ENCODE peak calls at places on chromosomes 4 and X, in four cellular contexts. One of them, this sample, is unnamed.

GRCh38 chrX:370963-371745 is 15.6 kb downstream of the PPP2R3B start:
- DNase-seq in CD4-positive, alpha-beta memory T cell: no peak
- DNase-seq in suprapubic skin: no peak
- DNase-seq in neural progenitor cell: no peak
- DNase-seq in this sample: no peak

GRCh38 chr4:100588076-100588475 is 70.3 kb upstream of the EMCN start:
- DNase-seq in CD4-positive, alpha-beta memory T cell: no peak
- DNase-seq in suprapubic skin: no peak
- DNase-seq in neural progenitor cell: no peak
- DNase-seq in this sample: no peak

GRCh38 chr4:65538571-65538970 is 131.7 kb downstream of the EPHA5 start:
- DNase-seq in CD4-positive, alpha-beta memory T cell: no peak
- DNase-seq in suprapubic skin: no peak
- DNase-seq in neural progenitor cell: no peak
- DNase-seq in this sample: no peak

GRCh38 chr4:61662362-61662761 is 462.2 kb downstream of the ADGRL3 start:
- DNase-seq in CD4-positive, alpha-beta memory T cell: no peak
- DNase-seq in suprapubic skin: no peak
- DNase-seq in neural progenitor cell: no peak
- DNase-seq in this sample: no peak

GRCh38 chr4:151618858-151619257 is 141.9 kb downstream of the GATB start:
- DNase-seq in CD4-positive, alpha-beta memory T cell: no peak
- DNase-seq in suprapubic skin: no peak
- DNase-seq in neural progenitor cell: no peak
- DNase-seq in this sample: no peak

GRCh38 chrX:15989716-15990115 is 133.6 kb upstream of the GRPR start:
- DNase-seq in CD4-positive, alpha-beta memory T cell: no peak
- DNase-seq in suprapubic skin: no peak
- DNase-seq in neural progenitor cell: no peak
- DNase-seq in this sample: no peak

GRCh38 chr4:169185133-169185956 is 85.4 kb downstream of the SH3RF1 start:
- DNase-seq in CD4-positive, alpha-beta memory T cell: no peak
- DNase-seq in suprapubic skin: no peak
- DNase-seq in neural progenitor cell: no peak
- DNase-seq in this sample: no peak

GRCh38 chr4:472881-473574 is 25.9 kb downstream of the ZNF721 start:
- DNase-seq in CD4-positive, alpha-beta memory T cell: no peak
- DNase-seq in suprapubic skin: no peak
- DNase-seq in neural progenitor cell: peak; percentile 40
- DNase-seq in this sample: no peak

GRCh38 chrX:110194977-110195376 is 122.9 kb downstream of the AMMECR1 start:
- DNase-seq in CD4-positive, alpha-beta memory T cell: no peak
- DNase-seq in suprapubic skin: no peak
- DNase-seq in neural progenitor cell: no peak
- DNase-seq in this sample: no peak

GRCh38 chrX:68286076-68286475 is 147.2 kb downstream of the OPHN1 start:
- DNase-seq in CD4-positive, alpha-beta memory T cell: no peak
- DNase-seq in suprapubic skin: no peak
- DNase-seq in neural progenitor cell: no peak
- DNase-seq in this sample: no peak

GRCh38 chr4:44740201-44740600 is 13.8 kb upstream of the GNPDA2 start:
- DNase-seq in CD4-positive, alpha-beta memory T cell: no peak
- DNase-seq in suprapubic skin: no peak
- DNase-seq in neural progenitor cell: no peak
- DNase-seq in this sample: no peak

GRCh38 chr4:169070895-169071218 is 60.8 kb upstream of the CBR4 start:
- DNase-seq in CD4-positive, alpha-beta memory T cell: no peak
- DNase-seq in suprapubic skin: no peak
- DNase-seq in neural progenitor cell: no peak
- DNase-seq in this sample: no peak

GRCh38 chr4:69124941-69125340 is 28.7 kb downstream of the UGT2B7 start:
- DNase-seq in CD4-positive, alpha-beta memory T cell: no peak
- DNase-seq in suprapubic skin: no peak
- DNase-seq in neural progenitor cell: no peak
- DNase-seq in this sample: no peak

GRCh38 chrX:48975041-48975440 is 3.4 kb upstream of the KCND1 start:
- DNase-seq in CD4-positive, alpha-beta memory T cell: no peak
- DNase-seq in suprapubic skin: no peak
- DNase-seq in neural progenitor cell: no peak
- DNase-seq in this sample: no peak

GRCh38 chr4:17094811-17095210 is 196.4 kb upstream of the LDB2 start:
- DNase-seq in CD4-positive, alpha-beta memory T cell: no peak
- DNase-seq in suprapubic skin: no peak
- DNase-seq in neural progenitor cell: no peak
- DNase-seq in this sample: no peak

GRCh38 chr4:153916273-153916755 is 127.4 kb upstream of the SFRP2 start:
- DNase-seq in CD4-positive, alpha-beta memory T cell: no peak
- DNase-seq in suprapubic skin: no peak
- DNase-seq in neural progenitor cell: no peak
- DNase-seq in this sample: no peak

GRCh38 chrX:120791013-120791643 is 84.5 kb downstream of the CT47B1 start:
- DNase-seq in CD4-positive, alpha-beta memory T cell: no peak
- DNase-seq in suprapubic skin: no peak
- DNase-seq in neural progenitor cell: no peak
- DNase-seq in this sample: no peak

GRCh38 chr4:8152865-8153257 is 5.8 kb downstream of the ABLIM2 start:
- DNase-seq in CD4-positive, alpha-beta memory T cell: no peak
- DNase-seq in suprapubic skin: no peak
- DNase-seq in neural progenitor cell: no peak
- DNase-seq in this sample: no peak
- H3K27ac ChIP-seq in CD4-positive, alpha-beta memory T cell: no peak overlapping the region
- H3K27ac ChIP-seq in suprapubic skin: no peak overlapping the region
- H3K27ac ChIP-seq in neural progenitor cell: no peak overlapping the region
- H3K27ac ChIP-seq in this sample: no peak overlapping the region

GRCh38 chr4:111214371-111214770 is 591.5 kb upstream of the PITX2 start:
- DNase-seq in CD4-positive, alpha-beta memory T cell: no peak
- DNase-seq in suprapubic skin: no peak
- DNase-seq in neural progenitor cell: no peak
- DNase-seq in this sample: no peak

GRCh38 chr4:111210576-111210975 is 587.7 kb upstream of the PITX2 start:
- DNase-seq in CD4-positive, alpha-beta memory T cell: no peak
- DNase-seq in suprapubic skin: no peak
- DNase-seq in neural progenitor cell: no peak
- DNase-seq in this sample: no peak

GRCh38 chr4:111208970-111209369 is 586.1 kb upstream of the PITX2 start:
- DNase-seq in CD4-positive, alpha-beta memory T cell: no peak
- DNase-seq in suprapubic skin: no peak
- DNase-seq in neural progenitor cell: peak; percentile 41
- DNase-seq in this sample: no peak

GRCh38 chr4:111213520-111213919 is 590.6 kb upstream of the PITX2 start:
- DNase-seq in CD4-positive, alpha-beta memory T cell: no peak
- DNase-seq in suprapubic skin: no peak
- DNase-seq in neural progenitor cell: no peak
- DNase-seq in this sample: no peak

DNA sequence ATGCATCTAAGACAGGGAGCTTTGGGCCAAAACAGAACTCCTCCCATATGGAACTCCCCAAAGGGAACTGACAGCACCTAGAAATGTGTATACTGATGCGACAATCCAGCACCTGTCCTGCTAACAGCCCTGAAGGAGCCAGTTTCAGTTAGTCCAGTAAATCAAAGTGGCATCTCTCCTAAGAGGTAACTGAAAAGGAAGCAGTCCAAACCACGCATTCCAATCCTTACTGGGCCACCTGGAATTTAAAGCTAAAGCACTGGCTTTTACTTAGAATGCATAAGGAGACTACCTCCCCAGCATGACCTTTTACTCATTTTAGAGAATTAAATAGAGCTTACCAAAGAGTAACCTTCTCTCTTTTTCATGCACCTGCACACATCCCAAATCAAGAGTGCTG is 586.8 kb upstream of the PITX2 start:
- DNase-seq in CD4-positive, alpha-beta memory T cell: no peak
- DNase-seq in suprapubic skin: no peak
- DNase-seq in neural progenitor cell: peak; percentile 14
- DNase-seq in this sample: no peak
- H3K4me3 ChIP-seq in CD4-positive, alpha-beta memory T cell: no peak overlapping the region
- H3K4me3 ChIP-seq in suprapubic skin: no peak overlapping the region
- H3K4me3 ChIP-seq in neural progenitor cell: no peak overlapping the region
- H3K4me3 ChIP-seq in this sample: no peak overlapping the region

DNA sequence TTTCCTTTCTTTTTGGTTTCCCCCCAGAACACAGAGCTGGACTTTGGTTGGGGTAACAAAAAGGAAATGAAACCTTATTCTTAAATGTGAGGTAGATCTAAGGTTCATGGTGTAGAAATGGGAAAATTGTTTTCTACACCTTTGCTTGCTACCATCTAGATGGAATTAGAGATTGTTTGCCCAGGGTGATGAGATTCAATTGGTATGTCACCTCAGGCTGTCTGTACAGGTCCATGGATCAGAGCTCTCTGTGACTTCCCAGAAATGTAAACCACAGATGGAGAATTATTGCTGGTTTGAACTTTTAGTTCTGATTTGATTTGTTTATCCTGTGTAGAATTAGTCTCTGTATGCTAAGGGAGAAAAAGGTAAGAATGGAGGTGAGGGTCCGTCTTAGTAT is 146.7 kb downstream of the PCDH7 start:
- DNase-seq in CD4-positive, alpha-beta memory T cell: no peak
- DNase-seq in suprapubic skin: no peak
- DNase-seq in neural progenitor cell: no peak
- DNase-seq in this sample: no peak
- H3K27ac ChIP-seq in CD4-positive, alpha-beta memory T cell: no peak overlapping the region
- H3K27ac ChIP-seq in suprapubic skin: no peak overlapping the region
- H3K27ac ChIP-seq in neural progenitor cell: no peak overlapping the region
- H3K27ac ChIP-seq in this sample: peak overlapping the region; percentile 69

DNA sequence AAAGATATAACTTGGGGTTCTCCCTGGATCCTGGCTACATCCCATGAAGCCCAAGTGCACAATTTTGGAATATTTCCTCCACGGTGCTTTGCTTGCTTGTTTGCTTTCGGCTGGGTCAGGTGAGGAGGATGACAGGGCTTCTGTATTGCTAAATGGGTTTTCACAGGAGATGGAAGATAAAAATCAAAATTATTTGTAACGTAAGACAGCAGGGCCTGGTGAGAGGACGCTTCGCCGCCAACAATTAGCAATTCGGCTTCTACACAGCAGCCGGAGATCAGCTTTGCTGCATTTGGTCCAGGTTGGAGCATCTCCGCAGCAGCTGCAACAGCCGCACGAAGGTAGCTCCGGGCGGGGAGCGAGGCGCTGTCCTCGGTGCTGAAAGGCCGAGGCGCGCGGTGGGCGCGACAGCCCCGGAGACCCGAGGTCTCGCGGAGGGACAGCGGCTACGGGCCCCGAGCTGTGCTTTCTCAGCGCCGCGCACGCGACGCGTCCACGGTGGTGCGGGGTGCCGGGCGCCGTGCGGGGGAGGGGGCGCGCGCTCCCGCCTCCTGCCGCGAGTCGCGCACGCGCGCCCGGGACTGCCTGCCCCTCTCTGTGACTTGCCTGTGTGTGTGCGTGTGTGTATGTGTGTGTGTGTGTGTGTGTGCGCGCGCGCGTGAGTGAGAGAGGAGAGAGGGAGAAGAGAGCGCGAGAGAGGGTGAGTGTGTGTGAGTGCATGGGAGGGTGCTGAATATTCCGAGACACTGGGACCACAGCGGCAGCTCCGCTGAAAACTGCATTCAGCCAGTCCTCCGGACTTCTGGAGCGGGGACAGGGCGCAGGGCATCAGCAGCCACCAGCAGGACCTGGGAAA is at the start of gene GRIA2:
- DNase-seq in CD4-positive, alpha-beta memory T cell: no peak
- DNase-seq in suprapubic skin: no peak
- DNase-seq in neural progenitor cell: peak; percentile 93
- DNase-seq in this sample: peak; percentile 75
- H3K4me3 ChIP-seq in CD4-positive, alpha-beta memory T cell: no peak within 1 kb of the TSS
- H3K4me3 ChIP-seq in suprapubic skin: peak within 1 kb of the TSS; percentile 46
- H3K4me3 ChIP-seq in neural progenitor cell: peak within 1 kb of the TSS; percentile 62
- H3K4me3 ChIP-seq in this sample: peak within 1 kb of the TSS; percentile 79

GRCh38 chrX:136067946-136068345 is 79.4 kb upstream of the FHL1 start:
- DNase-seq in CD4-positive, alpha-beta memory T cell: no peak
- DNase-seq in suprapubic skin: no peak
- DNase-seq in neural progenitor cell: no peak
- DNase-seq in this sample: no peak
- H3K27ac ChIP-seq in CD4-positive, alpha-beta memory T cell: no peak overlapping the region
- H3K27ac ChIP-seq in suprapubic skin: no peak overlapping the region
- H3K27ac ChIP-seq in neural progenitor cell: no peak overlapping the region
- H3K27ac ChIP-seq in this sample: peak overlapping the region; percentile 54

GRCh38 chrX:2693526-2694002 is 2.5 kb downstream of the CD99 start:
- DNase-seq in CD4-positive, alpha-beta memory T cell: no peak
- DNase-seq in suprapubic skin: no peak
- DNase-seq in neural progenitor cell: no peak
- DNase-seq in this sample: no peak
- H3K4me3 ChIP-seq in CD4-positive, alpha-beta memory T cell: peak overlapping the region; percentile 30
- H3K4me3 ChIP-seq in suprapubic skin: peak overlapping the region; percentile 94
- H3K4me3 ChIP-seq in neural progenitor cell: no peak overlapping the region
- H3K4me3 ChIP-seq in this sample: peak overlapping the region; percentile 90

DNA sequence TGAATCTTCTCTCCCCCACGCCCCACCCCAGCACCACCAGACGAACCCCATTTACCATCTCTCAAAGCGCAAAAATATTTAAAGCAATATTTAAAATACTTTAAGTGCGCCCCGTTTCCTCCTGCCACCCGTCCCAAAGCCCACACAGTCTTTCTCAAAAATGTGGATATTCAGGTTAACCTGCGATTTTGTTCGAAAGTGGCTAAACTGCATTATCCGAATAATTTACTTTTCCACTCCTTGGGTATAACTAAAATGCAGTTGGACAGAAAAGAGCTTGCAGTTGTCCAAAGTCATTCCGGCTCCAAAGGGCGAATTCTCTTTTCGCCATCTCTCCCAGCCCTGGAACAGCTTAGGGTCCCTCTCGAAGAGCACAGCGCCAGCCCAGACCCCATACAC is 662 bp downstream of the SMIM43 start:
- DNase-seq in CD4-positive, alpha-beta memory T cell: no peak
- DNase-seq in suprapubic skin: no peak
- DNase-seq in neural progenitor cell: no peak
- DNase-seq in this sample: no peak
- H3K27ac ChIP-seq in CD4-positive, alpha-beta memory T cell: no peak overlapping the region
- H3K27ac ChIP-seq in suprapubic skin: no peak overlapping the region
- H3K27ac ChIP-seq in neural progenitor cell: no peak overlapping the region
- H3K27ac ChIP-seq in this sample: no peak overlapping the region

GRCh38 chr4:1571986-1572385 is 112.1 kb downstream of the FAM53A start:
- DNase-seq in CD4-positive, alpha-beta memory T cell: no peak
- DNase-seq in suprapubic skin: no peak
- DNase-seq in neural progenitor cell: peak; percentile 54
- DNase-seq in this sample: no peak
- H3K4me3 ChIP-seq in CD4-positive, alpha-beta memory T cell: no peak overlapping the region
- H3K4me3 ChIP-seq in suprapubic skin: no peak overlapping the region
- H3K4me3 ChIP-seq in neural progenitor cell: no peak overlapping the region
- H3K4me3 ChIP-seq in this sample: no peak overlapping the region

GRCh38 chr4:70838972-70839536 is 636 bp downstream of the GRSF1 start:
- DNase-seq in CD4-positive, alpha-beta memory T cell: peak; percentile 60
- DNase-seq in suprapubic skin: peak; percentile 84
- DNase-seq in neural progenitor cell: peak; percentile 76
- DNase-seq in this sample: peak; percentile 83
- H3K27ac ChIP-seq in CD4-positive, alpha-beta memory T cell: peak overlapping the region; percentile 77
- H3K27ac ChIP-seq in suprapubic skin: peak overlapping the region; percentile 99
- H3K27ac ChIP-seq in neural progenitor cell: peak overlapping the region; percentile 80
- H3K27ac ChIP-seq in this sample: peak overlapping the region; percentile 81

This sample was measured in coronary artery.